ENCODE peak calls at places on chromosomes 7 and 10, in ten cellular contexts. Q is left colon; O is T-helper 9 cell; W is DMS153; M is skeletal muscle cell; F is T-helper 1 cell; R is activated T-helper 9 cell treated with anti-CD3 and anti-CD28 coated beads, Interleukin-2, amount 50 U/mL, for 16 hours; Y is NCI-H69; B is amniotic stem cell; I is NCI-H2081. P is an unnamed sample.

GRCh38 chr10:121928528-121928884 is 675 bp upstream of the ATE1 start:
- DNase-seq in Q (no peak), O (no peak), W (no peak), M (no peak), F (no peak), R (no peak), Y (peak), B (no peak), I (no peak), P (no peak)

GRCh38 chr10:89502556-89502955 is 32.8 kb downstream of the SLC16A12 start:
- DNase-seq in Q (no peak), O (no peak), W (no peak), M (peak), F (no peak), R (no peak), Y (peak), B (no peak), I (no peak), P (no peak)

GRCh38 chr10:132107211-132107946 is 41.6 kb downstream of the JAKMIP3 start:
- DNase-seq in Q (no peak), O (no peak), W (no peak), M (no peak), F (no peak), R (no peak), Y (peak), B (no peak), I (peak), P (no peak)

GRCh38 chr10:121851791-121852190 is 76.0 kb downstream of the ATE1 start:
- DNase-seq in Q (no peak), O (no peak), W (peak), M (no peak), F (no peak), R (no peak), Y (peak), B (no peak), I (no peak), P (no peak)

GRCh38 chr7:5713124-5713912 is 68.1 kb downstream of the RNF216 start:
- DNase-seq in Q (no peak), O (no peak), W (no peak), M (no peak), F (no peak), R (no peak), Y (no peak), B (no peak), I (no peak), P (no peak)

GRCh38 chr10:15791816-15792524 is 68.3 kb downstream of the MINDY3 start:
- DNase-seq in Q (no peak), O (no peak), W (no peak), M (peak), F (no peak), R (no peak), Y (peak), B (no peak), I (no peak), P (no peak)

GRCh38 chr7:129896568-129897382 is 56.0 kb downstream of the UBE2H start:
- DNase-seq in Q (no peak), O (no peak), W (no peak), M (no peak), F (no peak), R (no peak), Y (no peak), B (no peak), I (no peak), P (no peak)

GRCh38 chr10:51183783-51184182 is 109.5 kb downstream of the PRKG1 start:
- DNase-seq in Q (no peak), O (no peak), W (no peak), M (no peak), F (no peak), R (no peak), Y (no peak), B (no peak), I (no peak), P (no peak)

GRCh38 chr7:137094-137861 is 55.1 kb upstream of the FAM20C start:
- DNase-seq in Q (no peak), O (no peak), W (no peak), M (no peak), F (no peak), R (no peak), Y (no peak), B (no peak), I (no peak), P (peak)

GRCh38 chr7:99927536-99927935 is 1.9 kb downstream of the GJC3 start:
- DNase-seq in Q (no peak), O (no peak), W (no peak), M (no peak), F (no peak), R (no peak), Y (no peak), B (no peak), I (no peak), P (no peak)

GRCh38 chr10:50511512-50512213 is 112.1 kb downstream of the SGMS1 start:
- DNase-seq in Q (no peak), O (no peak), W (no peak), M (no peak), F (no peak), R (no peak), Y (no peak), B (no peak), I (no peak), P (no peak)

GRCh38 chr10:132722980-132723970 is 62.7 kb downstream of the NKX6-2 start:
- DNase-seq in Q (no peak), O (no peak), W (peak), M (peak), F (no peak), R (no peak), Y (peak), B (no peak), I (no peak), P (no peak)

GRCh38 chr10:98417973-98418372 is 3.0 kb upstream of the PYROXD2 start:
- DNase-seq in Q (no peak), O (no peak), W (no peak), M (no peak), F (no peak), R (no peak), Y (no peak), B (no peak), I (no peak), P (no peak)

GRCh38 chr7:48643420-48644013 is 280.8 kb upstream of the CDC14C start:
- DNase-seq in Q (no peak), O (no peak), W (peak), M (no peak), F (no peak), R (no peak), Y (peak), B (no peak), I (no peak), P (no peak)

GRCh38 chr10:70537398-70538194 is 59.0 kb downstream of the PALD1 start:
- DNase-seq in Q (peak), O (no peak), W (no peak), M (no peak), F (no peak), R (no peak), Y (peak), B (no peak), I (no peak), P (peak)

GRCh38 chr7:13117103-13117502 is 429.7 kb downstream of the ARL4A start:
- DNase-seq in Q (no peak), O (no peak), W (peak), M (no peak), F (no peak), R (no peak), Y (peak), B (no peak), I (no peak), P (no peak)

GRCh38 chr7:29801929-29802328 is 4.4 kb upstream of the WIPF3 start:
- DNase-seq in Q (no peak), O (no peak), W (no peak), M (no peak), F (no peak), R (no peak), Y (no peak), B (no peak), I (no peak), P (no peak)

GRCh38 chr7:2953588-2954407 is 89.9 kb downstream of the CARD11 start:
- DNase-seq in Q (no peak), O (no peak), W (no peak), M (no peak), F (no peak), R (no peak), Y (no peak), B (no peak), I (no peak), P (no peak)

GRCh38 chr10:132456881-132457280 is 59.9 kb downstream of the PWWP2B start:
- DNase-seq in Q (peak), O (no peak), W (no peak), M (no peak), F (no peak), R (no peak), Y (no peak), B (no peak), I (no peak), P (no peak)

GRCh38 chr7:72818663-72819366 is 9.2 kb downstream of the TYW1B start:
- DNase-seq in Q (no peak), O (no peak), W (no peak), M (no peak), F (no peak), R (no peak), Y (no peak), B (no peak), I (no peak), P (no peak)

GRCh38 chr10:10313099-10313875 is 704.4 kb upstream of the CELF2 start:
- DNase-seq in Q (no peak), O (no peak), W (no peak), M (no peak), F (no peak), R (no peak), Y (no peak), B (no peak), I (no peak), P (no peak)